ENCODE peak calls at places on chromosomes 7 and 10, in eight cellular contexts. P, C, F, X, W, G, N and D are unnamed samples.

GRCh38 chr7:9718071-9718470 is 1255.6 kb upstream of the PHF14 start:
- DNase-seq in W (no peak), C (no peak), P (no peak), F (no peak), X (no peak), G (no peak), N (no peak), D (no peak)

GRCh38 chr10:70575874-70576802 is 26.4 kb downstream of the PRF1 start:
- DNase-seq in N (no peak), F (no peak), G (peak), X (peak), P (peak), W (peak), C (no peak), D (peak)

GRCh38 chr7:55792048-55792447 is 70.5 kb downstream of the SEPTIN14 start:
- DNase-seq in X (no peak), G (no peak), F (no peak), C (no peak), W (no peak), N (no peak), P (no peak), D (no peak)

GRCh38 chr7:2843191-2843685 is 870 bp downstream of the GNA12 start:
- DNase-seq in N (no peak), W (no peak), P (no peak), C (no peak), F (no peak), X (no peak), G (no peak), D (no peak)

GRCh38 chr10:132563485-132564248 is 26.1 kb downstream of the INPP5A start:
- DNase-seq in C (no peak), X (no peak), N (peak), G (no peak), P (no peak), F (no peak), W (peak), D (no peak)

GRCh38 chr10:69843923-69844322 is 42.2 kb downstream of the COL13A1 start:
- DNase-seq in W (no peak), N (no peak), F (no peak), G (no peak), C (no peak), X (no peak), P (no peak), D (no peak)

GRCh38 chr10:16894834-16895233 is 77.6 kb upstream of the RSU1 start:
- DNase-seq in P (no peak), F (no peak), N (no peak), C (no peak), X (no peak), W (no peak), G (no peak), D (no peak)

GRCh38 chr7:87370660-87371180 is 25.3 kb downstream of the CROT start:
- DNase-seq in C (no peak), F (peak), N (no peak), X (no peak), W (no peak), P (no peak), G (peak), D (no peak)

GRCh38 chr7:95199779-95200558 is 124.4 kb downstream of the PON1 start:
- DNase-seq in N (peak), P (peak), F (peak), W (no peak), C (peak), G (peak), X (peak), D (no peak)

GRCh38 chr7:20417675-20418382 is 87.1 kb downstream of the ITGB8 start:
- DNase-seq in N (no peak), W (no peak), X (no peak), G (no peak), F (no peak), C (no peak), P (no peak), D (no peak)

GRCh38 chr7:122887198-122887597 is 938 bp upstream of the CADPS2 start:
- DNase-seq in X (peak), C (peak), F (peak), P (peak), G (peak), W (no peak), N (peak), D (no peak)
- TF ChIP-seq CTCF in X (peak), C (no peak), F (peak), P (no peak), G (peak), W (no peak), N (no peak), D (no peak)

GRCh38 chr7:75914169-75914654 is 743 bp upstream of the POR start:
- DNase-seq in C (no peak), X (no peak), F (no peak), N (no peak), G (no peak), P (no peak), W (no peak), D (no peak)

GRCh38 chr7:75916259-75916658 is 1.3 kb downstream of the POR start:
- DNase-seq in G (no peak), X (no peak), F (no peak), C (no peak), P (no peak), N (no peak), W (no peak), D (no peak)

GRCh38 chr7:75916685-75917634 is 2.0 kb downstream of the POR start:
- DNase-seq in W (no peak), F (no peak), G (no peak), P (no peak), C (no peak), N (no peak), X (no peak), D (no peak)

GRCh38 chr7:75914655-75915415 is at the start of gene POR:
- DNase-seq in G (peak), C (peak), F (peak), N (peak), X (peak), W (peak), P (peak), D (peak)

GRCh38 chr7:75915416-75916156 is 631 bp downstream of the POR start:
- DNase-seq in X (no peak), F (peak), C (no peak), W (peak), N (no peak), P (peak), G (no peak), D (no peak)
- TF ChIP-seq CTCF in X (no peak), F (no peak), C (no peak), W (no peak), N (no peak), P (no peak), G (no peak), D (no peak)

DNA sequence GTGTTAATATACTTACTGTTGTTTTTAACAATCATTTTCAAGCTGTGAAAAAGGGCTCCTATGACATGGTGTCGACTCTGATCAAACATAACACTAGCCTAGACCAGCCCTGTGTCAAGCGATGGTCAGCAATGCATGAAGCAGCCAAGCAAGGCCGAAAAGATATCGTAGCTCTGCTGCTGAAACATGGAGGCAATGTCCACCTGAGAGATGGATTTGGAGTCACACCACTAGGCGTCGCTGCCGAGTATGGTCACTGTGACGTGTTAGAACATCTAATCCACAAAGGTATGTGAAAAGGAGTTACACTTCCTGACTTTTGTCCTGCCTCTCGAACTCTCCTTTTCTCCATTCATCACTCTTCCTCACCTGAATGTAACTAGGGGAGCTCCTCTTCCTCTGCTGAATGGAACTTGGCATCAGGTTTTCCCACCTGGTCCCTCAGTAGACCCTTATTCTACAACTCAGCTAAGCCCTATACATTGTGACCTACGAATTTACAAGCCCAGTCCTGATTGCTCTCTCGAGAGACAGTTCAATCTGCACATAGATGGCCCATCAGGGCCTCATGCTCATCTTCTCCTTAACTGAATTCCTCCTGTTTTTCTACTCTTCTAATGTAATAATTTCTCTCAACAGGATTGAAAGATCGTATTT is 23.0 kb downstream of the ASB15 start:
- DNase-seq in P (no peak), N (peak), X (no peak), F (peak), C (no peak), G (peak), W (peak), D (peak)
- TF ChIP-seq CTCF in P (peak), N (peak), X (peak), F (peak), C (peak), G (peak), W (peak), D (peak)

DNA sequence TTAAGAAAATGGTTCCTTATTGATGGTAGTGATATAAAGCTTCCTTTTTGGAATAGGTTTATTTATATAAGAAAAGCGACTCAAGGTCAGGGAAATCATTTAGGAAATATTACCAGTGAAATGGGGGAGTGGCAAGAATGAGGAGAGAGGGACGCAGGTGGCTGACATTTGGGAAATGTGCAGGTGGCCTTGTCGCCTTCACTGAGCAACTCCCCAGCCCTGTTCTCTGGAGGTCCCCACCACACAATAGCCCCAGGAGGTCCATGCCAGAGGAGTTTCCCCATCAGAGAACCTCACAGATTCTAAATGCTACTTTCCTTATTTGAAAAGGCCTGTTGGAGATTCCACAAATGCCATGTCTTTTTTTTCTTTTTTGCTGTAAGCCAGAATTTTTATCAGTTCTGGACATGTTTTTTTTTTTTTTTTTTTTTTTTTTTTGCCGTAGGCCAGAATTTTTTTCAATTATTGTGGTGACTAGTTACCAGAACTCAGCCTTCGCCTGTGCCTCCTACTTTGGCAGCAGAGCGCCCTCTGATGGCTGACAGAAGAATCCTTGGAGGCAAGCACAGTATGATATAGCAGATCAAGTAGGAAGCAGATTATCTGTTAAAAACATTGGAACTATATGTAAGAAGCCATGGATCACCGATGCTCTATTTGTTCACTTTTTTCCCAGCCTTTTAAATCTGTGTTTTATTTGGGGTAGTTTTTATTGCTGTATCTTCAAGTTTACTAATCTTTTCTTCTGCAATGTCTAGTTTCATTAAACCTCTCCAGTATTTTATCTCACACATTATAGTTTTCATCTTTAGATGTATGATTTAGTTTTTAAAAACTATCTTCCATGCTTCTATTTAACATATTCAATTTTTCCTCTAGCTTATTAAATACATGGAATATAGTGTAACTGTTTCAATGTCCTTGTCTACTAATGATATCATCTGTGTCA is 18.6 kb downstream of the OPALIN start:
- DNase-seq in G (peak), F (peak), C (peak), N (peak), W (peak), P (peak), X (peak), D (no peak)
- TF ChIP-seq CTCF in G (peak), F (peak), C (peak), N (peak), W (peak), P (peak), X (peak), D (peak)

GRCh38 chr7:148299877-148300276 is 290.7 kb upstream of the C7orf33 start:
- DNase-seq in C (no peak), W (no peak), F (no peak), N (no peak), G (no peak), X (no peak), P (no peak), D (no peak)

GRCh38 chr7:148299335-148299734 is 291.2 kb upstream of the C7orf33 start:
- DNase-seq in N (no peak), P (no peak), X (peak), C (no peak), G (no peak), W (no peak), F (no peak), D (no peak)

GRCh38 chr7:148291799-148292198 is 298.8 kb upstream of the C7orf33 start:
- DNase-seq in F (no peak), G (no peak), N (no peak), X (no peak), P (no peak), C (no peak), W (no peak), D (no peak)

DNA sequence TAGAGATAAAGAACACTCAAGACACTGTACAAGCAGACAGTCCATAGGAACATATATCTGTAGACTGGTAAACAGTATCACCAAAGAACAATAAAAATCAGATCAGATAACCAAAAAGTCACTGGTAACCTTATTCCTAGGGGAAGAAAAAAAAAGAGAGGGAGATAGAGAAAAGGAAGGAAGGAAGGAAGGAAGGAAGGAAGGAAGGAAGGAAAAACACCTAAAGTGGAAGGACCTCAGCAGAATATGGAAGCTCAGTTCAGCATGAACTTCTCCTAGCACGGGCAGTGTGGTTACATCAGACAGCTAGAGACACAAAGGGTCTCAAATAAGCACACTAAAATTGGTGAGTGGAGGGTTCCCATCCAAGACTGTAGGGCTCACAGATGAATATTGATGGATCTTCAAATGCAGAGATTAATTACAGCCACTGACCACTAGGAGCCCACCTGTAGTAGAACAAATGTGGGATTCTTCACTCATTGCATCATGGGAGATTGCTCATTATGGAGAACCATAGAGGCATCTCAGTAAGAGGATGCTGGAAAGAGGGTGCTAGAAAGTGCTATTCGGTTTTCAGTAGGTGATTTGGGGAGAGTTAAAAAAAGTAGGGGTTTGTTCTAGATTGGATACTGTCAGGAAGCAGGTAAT is 293.4 kb upstream of the C7orf33 start:
- DNase-seq in P (no peak), C (no peak), X (no peak), N (no peak), G (no peak), F (no peak), W (no peak), D (no peak)
- TF ChIP-seq CTCF in P (no peak), C (no peak), X (no peak), N (peak), G (peak), F (no peak), W (no peak), D (no peak)

GRCh38 chr7:27164381-27165088 is 802 bp downstream of the HOXA9 start:
- DNase-seq in N (peak), X (no peak), F (no peak), P (no peak), G (peak), W (no peak), C (no peak), D (peak)
- TF ChIP-seq CTCF in N (no peak), X (peak), F (no peak), P (no peak), G (peak), W (no peak), C (peak), D (peak)

GRCh38 chr7:100626530-100627237 is 14.3 kb downstream of the MOSPD3 start:
- DNase-seq in G (peak), P (peak), W (peak), C (peak), X (no peak), N (peak), F (peak), D (peak)
- TF ChIP-seq CTCF in G (no peak), P (no peak), W (no peak), C (no peak), X (no peak), N (no peak), F (no peak), D (no peak)